ENCODE peak calls at places on chromosome 20, in nine cellular contexts. One of them, this sample, is unnamed.

GRCh38 chr20:62301773-62302340 is 940 bp upstream of the ADRM1 start:
- DNase-seq in mucosa of gallbladder: peak
- DNase-seq in stimulated activated CD4-positive, alpha-beta T cell treated with anti-CD3 and anti-CD28 coated beads, Interleukin-1b, Interleukin-23, amount 100 ng/mL, for 48 hours: peak
- DNase-seq in suprapubic skin: peak
- DNase-seq in stimulated activated CD8-positive, alpha-beta memory T cell treated with anti-CD3 and anti-CD28 coated beads, Interleukin-4, amount 100 ng/mL, for 24 hours: peak
- DNase-seq in activated CD4-positive, alpha-beta T cell treated with anti-CD3 and anti-CD28 coated beads, Interleukin-2, amount 50 U/mL, for 1 hour: peak
- DNase-seq in amniotic stem cell: peak
- DNase-seq in Calu3: peak
- DNase-seq in right cardiac atrium: peak
- DNase-seq in this sample: peak

GRCh38 chr20:32479012-32479411 is 106.1 kb downstream of the NOL4L start:
- DNase-seq in right cardiac atrium: no peak
- DNase-seq in stimulated activated CD4-positive, alpha-beta T cell treated with anti-CD3 and anti-CD28 coated beads, Interleukin-1b, Interleukin-23, amount 100 ng/mL, for 48 hours: no peak
- DNase-seq in activated CD4-positive, alpha-beta T cell treated with anti-CD3 and anti-CD28 coated beads, Interleukin-2, amount 50 U/mL, for 1 hour: no peak
- DNase-seq in suprapubic skin: no peak
- DNase-seq in Calu3: no peak
- DNase-seq in mucosa of gallbladder: no peak
- DNase-seq in amniotic stem cell: no peak
- DNase-seq in stimulated activated CD8-positive, alpha-beta memory T cell treated with anti-CD3 and anti-CD28 coated beads, Interleukin-4, amount 100 ng/mL, for 24 hours: no peak
- DNase-seq in this sample: no peak

GRCh38 chr20:19397676-19398075 is 185.2 kb downstream of the SLC24A3 start:
- DNase-seq in suprapubic skin: no peak
- DNase-seq in stimulated activated CD8-positive, alpha-beta memory T cell treated with anti-CD3 and anti-CD28 coated beads, Interleukin-4, amount 100 ng/mL, for 24 hours: no peak
- DNase-seq in amniotic stem cell: no peak
- DNase-seq in stimulated activated CD4-positive, alpha-beta T cell treated with anti-CD3 and anti-CD28 coated beads, Interleukin-1b, Interleukin-23, amount 100 ng/mL, for 48 hours: no peak
- DNase-seq in Calu3: no peak
- DNase-seq in right cardiac atrium: no peak
- DNase-seq in mucosa of gallbladder: no peak
- DNase-seq in activated CD4-positive, alpha-beta T cell treated with anti-CD3 and anti-CD28 coated beads, Interleukin-2, amount 50 U/mL, for 1 hour: no peak
- DNase-seq in this sample: peak

GRCh38 chr20:59074456-59074855 is 31.9 kb upstream of the PRELID3B start:
- DNase-seq in activated CD4-positive, alpha-beta T cell treated with anti-CD3 and anti-CD28 coated beads, Interleukin-2, amount 50 U/mL, for 1 hour: no peak
- DNase-seq in mucosa of gallbladder: no peak
- DNase-seq in right cardiac atrium: no peak
- DNase-seq in Calu3: no peak
- DNase-seq in suprapubic skin: no peak
- DNase-seq in stimulated activated CD8-positive, alpha-beta memory T cell treated with anti-CD3 and anti-CD28 coated beads, Interleukin-4, amount 100 ng/mL, for 24 hours: no peak
- DNase-seq in amniotic stem cell: no peak
- DNase-seq in stimulated activated CD4-positive, alpha-beta T cell treated with anti-CD3 and anti-CD28 coated beads, Interleukin-1b, Interleukin-23, amount 100 ng/mL, for 48 hours: no peak
- DNase-seq in this sample: no peak

GRCh38 chr20:60057866-60058807 is 99.9 kb downstream of the CDH26 start:
- DNase-seq in stimulated activated CD4-positive, alpha-beta T cell treated with anti-CD3 and anti-CD28 coated beads, Interleukin-1b, Interleukin-23, amount 100 ng/mL, for 48 hours: peak
- DNase-seq in right cardiac atrium: peak
- DNase-seq in Calu3: no peak
- DNase-seq in amniotic stem cell: no peak
- DNase-seq in mucosa of gallbladder: no peak
- DNase-seq in activated CD4-positive, alpha-beta T cell treated with anti-CD3 and anti-CD28 coated beads, Interleukin-2, amount 50 U/mL, for 1 hour: no peak
- DNase-seq in stimulated activated CD8-positive, alpha-beta memory T cell treated with anti-CD3 and anti-CD28 coated beads, Interleukin-4, amount 100 ng/mL, for 24 hours: no peak
- DNase-seq in suprapubic skin: no peak
- DNase-seq in this sample: peak

GRCh38 chr20:53582574-53583351 is 10.9 kb downstream of the ZNF217 start:
- DNase-seq in amniotic stem cell: peak
- DNase-seq in suprapubic skin: no peak
- DNase-seq in mucosa of gallbladder: no peak
- DNase-seq in stimulated activated CD4-positive, alpha-beta T cell treated with anti-CD3 and anti-CD28 coated beads, Interleukin-1b, Interleukin-23, amount 100 ng/mL, for 48 hours: peak
- DNase-seq in activated CD4-positive, alpha-beta T cell treated with anti-CD3 and anti-CD28 coated beads, Interleukin-2, amount 50 U/mL, for 1 hour: peak
- DNase-seq in stimulated activated CD8-positive, alpha-beta memory T cell treated with anti-CD3 and anti-CD28 coated beads, Interleukin-4, amount 100 ng/mL, for 24 hours: no peak
- DNase-seq in Calu3: peak
- DNase-seq in right cardiac atrium: peak
- DNase-seq in this sample: no peak

GRCh38 chr20:20148774-20149173 is 96.4 kb downstream of the CFAP61 start:
- DNase-seq in activated CD4-positive, alpha-beta T cell treated with anti-CD3 and anti-CD28 coated beads, Interleukin-2, amount 50 U/mL, for 1 hour: no peak
- DNase-seq in mucosa of gallbladder: no peak
- DNase-seq in stimulated activated CD8-positive, alpha-beta memory T cell treated with anti-CD3 and anti-CD28 coated beads, Interleukin-4, amount 100 ng/mL, for 24 hours: no peak
- DNase-seq in right cardiac atrium: no peak
- DNase-seq in suprapubic skin: no peak
- DNase-seq in amniotic stem cell: no peak
- DNase-seq in Calu3: no peak
- DNase-seq in stimulated activated CD4-positive, alpha-beta T cell treated with anti-CD3 and anti-CD28 coated beads, Interleukin-1b, Interleukin-23, amount 100 ng/mL, for 48 hours: no peak
- DNase-seq in this sample: no peak

GRCh38 chr20:45069261-45069660 is 31.7 kb downstream of the KCNS1 start:
- DNase-seq in stimulated activated CD4-positive, alpha-beta T cell treated with anti-CD3 and anti-CD28 coated beads, Interleukin-1b, Interleukin-23, amount 100 ng/mL, for 48 hours: no peak
- DNase-seq in suprapubic skin: no peak
- DNase-seq in right cardiac atrium: no peak
- DNase-seq in Calu3: no peak
- DNase-seq in activated CD4-positive, alpha-beta T cell treated with anti-CD3 and anti-CD28 coated beads, Interleukin-2, amount 50 U/mL, for 1 hour: no peak
- DNase-seq in stimulated activated CD8-positive, alpha-beta memory T cell treated with anti-CD3 and anti-CD28 coated beads, Interleukin-4, amount 100 ng/mL, for 24 hours: no peak
- DNase-seq in mucosa of gallbladder: no peak
- DNase-seq in amniotic stem cell: no peak
- DNase-seq in this sample: no peak

GRCh38 chr20:57676517-57677322 is 33.1 kb downstream of the PMEPA1 start:
- DNase-seq in stimulated activated CD4-positive, alpha-beta T cell treated with anti-CD3 and anti-CD28 coated beads, Interleukin-1b, Interleukin-23, amount 100 ng/mL, for 48 hours: no peak
- DNase-seq in stimulated activated CD8-positive, alpha-beta memory T cell treated with anti-CD3 and anti-CD28 coated beads, Interleukin-4, amount 100 ng/mL, for 24 hours: no peak
- DNase-seq in suprapubic skin: no peak
- DNase-seq in Calu3: no peak
- DNase-seq in activated CD4-positive, alpha-beta T cell treated with anti-CD3 and anti-CD28 coated beads, Interleukin-2, amount 50 U/mL, for 1 hour: no peak
- DNase-seq in right cardiac atrium: no peak
- DNase-seq in mucosa of gallbladder: no peak
- DNase-seq in amniotic stem cell: no peak
- DNase-seq in this sample: no peak

GRCh38 chr20:48186915-48187314 is 401.6 kb upstream of the SULF2 start:
- DNase-seq in stimulated activated CD4-positive, alpha-beta T cell treated with anti-CD3 and anti-CD28 coated beads, Interleukin-1b, Interleukin-23, amount 100 ng/mL, for 48 hours: no peak
- DNase-seq in stimulated activated CD8-positive, alpha-beta memory T cell treated with anti-CD3 and anti-CD28 coated beads, Interleukin-4, amount 100 ng/mL, for 24 hours: no peak
- DNase-seq in amniotic stem cell: no peak
- DNase-seq in suprapubic skin: no peak
- DNase-seq in right cardiac atrium: no peak
- DNase-seq in mucosa of gallbladder: no peak
- DNase-seq in Calu3: no peak
- DNase-seq in activated CD4-positive, alpha-beta T cell treated with anti-CD3 and anti-CD28 coated beads, Interleukin-2, amount 50 U/mL, for 1 hour: no peak
- DNase-seq in this sample: no peak

GRCh38 chr20:48735112-48735511 is 92.7 kb downstream of the PREX1 start:
- DNase-seq in stimulated activated CD4-positive, alpha-beta T cell treated with anti-CD3 and anti-CD28 coated beads, Interleukin-1b, Interleukin-23, amount 100 ng/mL, for 48 hours: no peak
- DNase-seq in Calu3: no peak
- DNase-seq in suprapubic skin: no peak
- DNase-seq in amniotic stem cell: no peak
- DNase-seq in activated CD4-positive, alpha-beta T cell treated with anti-CD3 and anti-CD28 coated beads, Interleukin-2, amount 50 U/mL, for 1 hour: no peak
- DNase-seq in mucosa of gallbladder: no peak
- DNase-seq in right cardiac atrium: no peak
- DNase-seq in stimulated activated CD8-positive, alpha-beta memory T cell treated with anti-CD3 and anti-CD28 coated beads, Interleukin-4, amount 100 ng/mL, for 24 hours: no peak
- DNase-seq in this sample: no peak

GRCh38 chr20:11544029-11544678 is 373.5 kb upstream of the BTBD3 start:
- DNase-seq in stimulated activated CD8-positive, alpha-beta memory T cell treated with anti-CD3 and anti-CD28 coated beads, Interleukin-4, amount 100 ng/mL, for 24 hours: no peak
- DNase-seq in amniotic stem cell: peak
- DNase-seq in stimulated activated CD4-positive, alpha-beta T cell treated with anti-CD3 and anti-CD28 coated beads, Interleukin-1b, Interleukin-23, amount 100 ng/mL, for 48 hours: no peak
- DNase-seq in suprapubic skin: no peak
- DNase-seq in Calu3: peak
- DNase-seq in activated CD4-positive, alpha-beta T cell treated with anti-CD3 and anti-CD28 coated beads, Interleukin-2, amount 50 U/mL, for 1 hour: no peak
- DNase-seq in right cardiac atrium: no peak
- DNase-seq in mucosa of gallbladder: peak
- DNase-seq in this sample: peak

GRCh38 chr20:51412991-51413471 is 129.5 kb downstream of the NFATC2 start:
- DNase-seq in activated CD4-positive, alpha-beta T cell treated with anti-CD3 and anti-CD28 coated beads, Interleukin-2, amount 50 U/mL, for 1 hour: no peak
- DNase-seq in suprapubic skin: no peak
- DNase-seq in stimulated activated CD4-positive, alpha-beta T cell treated with anti-CD3 and anti-CD28 coated beads, Interleukin-1b, Interleukin-23, amount 100 ng/mL, for 48 hours: no peak
- DNase-seq in amniotic stem cell: no peak
- DNase-seq in Calu3: peak
- DNase-seq in stimulated activated CD8-positive, alpha-beta memory T cell treated with anti-CD3 and anti-CD28 coated beads, Interleukin-4, amount 100 ng/mL, for 24 hours: no peak
- DNase-seq in mucosa of gallbladder: peak
- DNase-seq in right cardiac atrium: peak
- DNase-seq in this sample: no peak

GRCh38 chr20:35271073-35271882 is 6.6 kb downstream of the MMP24OS start:
- DNase-seq in mucosa of gallbladder: no peak
- DNase-seq in amniotic stem cell: no peak
- DNase-seq in stimulated activated CD8-positive, alpha-beta memory T cell treated with anti-CD3 and anti-CD28 coated beads, Interleukin-4, amount 100 ng/mL, for 24 hours: no peak
- DNase-seq in Calu3: no peak
- DNase-seq in stimulated activated CD4-positive, alpha-beta T cell treated with anti-CD3 and anti-CD28 coated beads, Interleukin-1b, Interleukin-23, amount 100 ng/mL, for 48 hours: no peak
- DNase-seq in right cardiac atrium: peak
- DNase-seq in suprapubic skin: peak
- DNase-seq in activated CD4-positive, alpha-beta T cell treated with anti-CD3 and anti-CD28 coated beads, Interleukin-2, amount 50 U/mL, for 1 hour: no peak
- DNase-seq in this sample: peak

GRCh38 chr20:48791014-48791413 is 36.8 kb downstream of the PREX1 start:
- DNase-seq in mucosa of gallbladder: peak
- DNase-seq in suprapubic skin: no peak
- DNase-seq in right cardiac atrium: no peak
- DNase-seq in activated CD4-positive, alpha-beta T cell treated with anti-CD3 and anti-CD28 coated beads, Interleukin-2, amount 50 U/mL, for 1 hour: no peak
- DNase-seq in Calu3: no peak
- DNase-seq in amniotic stem cell: no peak
- DNase-seq in stimulated activated CD4-positive, alpha-beta T cell treated with anti-CD3 and anti-CD28 coated beads, Interleukin-1b, Interleukin-23, amount 100 ng/mL, for 48 hours: no peak
- DNase-seq in stimulated activated CD8-positive, alpha-beta memory T cell treated with anti-CD3 and anti-CD28 coated beads, Interleukin-4, amount 100 ng/mL, for 24 hours: no peak
- DNase-seq in this sample: no peak

GRCh38 chr20:62907377-62908317 is 18.7 kb downstream of the DIDO1 start:
- DNase-seq in amniotic stem cell: no peak
- DNase-seq in activated CD4-positive, alpha-beta T cell treated with anti-CD3 and anti-CD28 coated beads, Interleukin-2, amount 50 U/mL, for 1 hour: no peak
- DNase-seq in right cardiac atrium: no peak
- DNase-seq in stimulated activated CD8-positive, alpha-beta memory T cell treated with anti-CD3 and anti-CD28 coated beads, Interleukin-4, amount 100 ng/mL, for 24 hours: no peak
- DNase-seq in mucosa of gallbladder: no peak
- DNase-seq in suprapubic skin: no peak
- DNase-seq in stimulated activated CD4-positive, alpha-beta T cell treated with anti-CD3 and anti-CD28 coated beads, Interleukin-1b, Interleukin-23, amount 100 ng/mL, for 48 hours: peak
- DNase-seq in Calu3: no peak
- DNase-seq in this sample: peak

GRCh38 chr20:25282034-25282781 is 34.3 kb downstream of the PYGB start:
- DNase-seq in amniotic stem cell: no peak
- DNase-seq in right cardiac atrium: peak
- DNase-seq in stimulated activated CD4-positive, alpha-beta T cell treated with anti-CD3 and anti-CD28 coated beads, Interleukin-1b, Interleukin-23, amount 100 ng/mL, for 48 hours: no peak
- DNase-seq in stimulated activated CD8-positive, alpha-beta memory T cell treated with anti-CD3 and anti-CD28 coated beads, Interleukin-4, amount 100 ng/mL, for 24 hours: no peak
- DNase-seq in activated CD4-positive, alpha-beta T cell treated with anti-CD3 and anti-CD28 coated beads, Interleukin-2, amount 50 U/mL, for 1 hour: no peak
- DNase-seq in suprapubic skin: peak
- DNase-seq in Calu3: no peak
- DNase-seq in mucosa of gallbladder: no peak
- DNase-seq in this sample: peak

GRCh38 chr20:43752561-43753301 is 25.9 kb upstream of the GTSF1L start:
- DNase-seq in amniotic stem cell: no peak
- DNase-seq in suprapubic skin: no peak
- DNase-seq in stimulated activated CD8-positive, alpha-beta memory T cell treated with anti-CD3 and anti-CD28 coated beads, Interleukin-4, amount 100 ng/mL, for 24 hours: no peak
- DNase-seq in right cardiac atrium: no peak
- DNase-seq in stimulated activated CD4-positive, alpha-beta T cell treated with anti-CD3 and anti-CD28 coated beads, Interleukin-1b, Interleukin-23, amount 100 ng/mL, for 48 hours: peak
- DNase-seq in activated CD4-positive, alpha-beta T cell treated with anti-CD3 and anti-CD28 coated beads, Interleukin-2, amount 50 U/mL, for 1 hour: no peak
- DNase-seq in Calu3: no peak
- DNase-seq in mucosa of gallbladder: peak
- DNase-seq in this sample: no peak

GRCh38 chr20:10253750-10254149 is 35.1 kb downstream of the SNAP25 start:
- DNase-seq in stimulated activated CD4-positive, alpha-beta T cell treated with anti-CD3 and anti-CD28 coated beads, Interleukin-1b, Interleukin-23, amount 100 ng/mL, for 48 hours: no peak
- DNase-seq in mucosa of gallbladder: no peak
- DNase-seq in activated CD4-positive, alpha-beta T cell treated with anti-CD3 and anti-CD28 coated beads, Interleukin-2, amount 50 U/mL, for 1 hour: no peak
- DNase-seq in right cardiac atrium: no peak
- DNase-seq in Calu3: no peak
- DNase-seq in amniotic stem cell: no peak
- DNase-seq in stimulated activated CD8-positive, alpha-beta memory T cell treated with anti-CD3 and anti-CD28 coated beads, Interleukin-4, amount 100 ng/mL, for 24 hours: no peak
- DNase-seq in suprapubic skin: no peak
- DNase-seq in this sample: no peak

GRCh38 chr20:881051-881820 is 34.9 kb downstream of the ANGPT4 start:
- DNase-seq in right cardiac atrium: no peak
- DNase-seq in mucosa of gallbladder: no peak
- DNase-seq in amniotic stem cell: no peak
- DNase-seq in Calu3: peak
- DNase-seq in stimulated activated CD8-positive, alpha-beta memory T cell treated with anti-CD3 and anti-CD28 coated beads, Interleukin-4, amount 100 ng/mL, for 24 hours: peak
- DNase-seq in activated CD4-positive, alpha-beta T cell treated with anti-CD3 and anti-CD28 coated beads, Interleukin-2, amount 50 U/mL, for 1 hour: no peak
- DNase-seq in suprapubic skin: no peak
- DNase-seq in stimulated activated CD4-positive, alpha-beta T cell treated with anti-CD3 and anti-CD28 coated beads, Interleukin-1b, Interleukin-23, amount 100 ng/mL, for 48 hours: peak
- DNase-seq in this sample: peak

GRCh38 chr20:59400666-59401065 is 100.3 kb downstream of the EDN3 start:
- DNase-seq in mucosa of gallbladder: no peak
- DNase-seq in stimulated activated CD8-positive, alpha-beta memory T cell treated with anti-CD3 and anti-CD28 coated beads, Interleukin-4, amount 100 ng/mL, for 24 hours: no peak
- DNase-seq in amniotic stem cell: no peak
- DNase-seq in right cardiac atrium: no peak
- DNase-seq in activated CD4-positive, alpha-beta T cell treated with anti-CD3 and anti-CD28 coated beads, Interleukin-2, amount 50 U/mL, for 1 hour: no peak
- DNase-seq in stimulated activated CD4-positive, alpha-beta T cell treated with anti-CD3 and anti-CD28 coated beads, Interleukin-1b, Interleukin-23, amount 100 ng/mL, for 48 hours: peak
- DNase-seq in suprapubic skin: no peak
- DNase-seq in Calu3: no peak
- DNase-seq in this sample: no peak

GRCh38 chr20:14055127-14055742 is 59.9 kb downstream of the MACROD2 start:
- DNase-seq in activated CD4-positive, alpha-beta T cell treated with anti-CD3 and anti-CD28 coated beads, Interleukin-2, amount 50 U/mL, for 1 hour: no peak
- DNase-seq in mucosa of gallbladder: peak
- DNase-seq in stimulated activated CD4-positive, alpha-beta T cell treated with anti-CD3 and anti-CD28 coated beads, Interleukin-1b, Interleukin-23, amount 100 ng/mL, for 48 hours: no peak
- DNase-seq in stimulated activated CD8-positive, alpha-beta memory T cell treated with anti-CD3 and anti-CD28 coated beads, Interleukin-4, amount 100 ng/mL, for 24 hours: no peak
- DNase-seq in Calu3: peak
- DNase-seq in suprapubic skin: no peak
- DNase-seq in right cardiac atrium: no peak
- DNase-seq in amniotic stem cell: peak
- DNase-seq in this sample: peak

GRCh38 chr20:56003966-56004365 is 1.4 kb downstream of the CBLN4 start:
- DNase-seq in stimulated activated CD8-positive, alpha-beta memory T cell treated with anti-CD3 and anti-CD28 coated beads, Interleukin-4, amount 100 ng/mL, for 24 hours: no peak
- DNase-seq in Calu3: no peak
- DNase-seq in activated CD4-positive, alpha-beta T cell treated with anti-CD3 and anti-CD28 coated beads, Interleukin-2, amount 50 U/mL, for 1 hour: no peak
- DNase-seq in suprapubic skin: no peak
- DNase-seq in stimulated activated CD4-positive, alpha-beta T cell treated with anti-CD3 and anti-CD28 coated beads, Interleukin-1b, Interleukin-23, amount 100 ng/mL, for 48 hours: no peak
- DNase-seq in mucosa of gallbladder: peak
- DNase-seq in amniotic stem cell: no peak
- DNase-seq in right cardiac atrium: peak
- DNase-seq in this sample: no peak

GRCh38 chr20:63472159-63472811 is at the start of gene KCNQ2:
- DNase-seq in amniotic stem cell: no peak
- DNase-seq in stimulated activated CD8-positive, alpha-beta memory T cell treated with anti-CD3 and anti-CD28 coated beads, Interleukin-4, amount 100 ng/mL, for 24 hours: no peak
- DNase-seq in right cardiac atrium: no peak
- DNase-seq in activated CD4-positive, alpha-beta T cell treated with anti-CD3 and anti-CD28 coated beads, Interleukin-2, amount 50 U/mL, for 1 hour: no peak
- DNase-seq in stimulated activated CD4-positive, alpha-beta T cell treated with anti-CD3 and anti-CD28 coated beads, Interleukin-1b, Interleukin-23, amount 100 ng/mL, for 48 hours: no peak
- DNase-seq in suprapubic skin: no peak
- DNase-seq in Calu3: no peak
- DNase-seq in mucosa of gallbladder: no peak
- DNase-seq in this sample: no peak

GRCh38 chr20:21509597-21510331 is 4.1 kb downstream of the NKX2-2 start:
- DNase-seq in mucosa of gallbladder: no peak
- DNase-seq in Calu3: no peak
- DNase-seq in stimulated activated CD4-positive, alpha-beta T cell treated with anti-CD3 and anti-CD28 coated beads, Interleukin-1b, Interleukin-23, amount 100 ng/mL, for 48 hours: no peak
- DNase-seq in amniotic stem cell: no peak
- DNase-seq in stimulated activated CD8-positive, alpha-beta memory T cell treated with anti-CD3 and anti-CD28 coated beads, Interleukin-4, amount 100 ng/mL, for 24 hours: no peak
- DNase-seq in activated CD4-positive, alpha-beta T cell treated with anti-CD3 and anti-CD28 coated beads, Interleukin-2, amount 50 U/mL, for 1 hour: no peak
- DNase-seq in suprapubic skin: no peak
- DNase-seq in right cardiac atrium: no peak
- DNase-seq in this sample: no peak

GRCh38 chr20:17518339-17519052 is 12.7 kb downstream of the BFSP1 start:
- DNase-seq in right cardiac atrium: peak
- DNase-seq in activated CD4-positive, alpha-beta T cell treated with anti-CD3 and anti-CD28 coated beads, Interleukin-2, amount 50 U/mL, for 1 hour: no peak
- DNase-seq in mucosa of gallbladder: no peak
- DNase-seq in amniotic stem cell: no peak
- DNase-seq in stimulated activated CD4-positive, alpha-beta T cell treated with anti-CD3 and anti-CD28 coated beads, Interleukin-1b, Interleukin-23, amount 100 ng/mL, for 48 hours: no peak
- DNase-seq in Calu3: no peak
- DNase-seq in suprapubic skin: no peak
- DNase-seq in stimulated activated CD8-positive, alpha-beta memory T cell treated with anti-CD3 and anti-CD28 coated beads, Interleukin-4, amount 100 ng/mL, for 24 hours: no peak
- DNase-seq in this sample: no peak

GRCh38 chr20:47950103-47950502 is 164.8 kb upstream of the SULF2 start:
- DNase-seq in stimulated activated CD8-positive, alpha-beta memory T cell treated with anti-CD3 and anti-CD28 coated beads, Interleukin-4, amount 100 ng/mL, for 24 hours: no peak
- DNase-seq in suprapubic skin: no peak
- DNase-seq in amniotic stem cell: no peak
- DNase-seq in right cardiac atrium: no peak
- DNase-seq in stimulated activated CD4-positive, alpha-beta T cell treated with anti-CD3 and anti-CD28 coated beads, Interleukin-1b, Interleukin-23, amount 100 ng/mL, for 48 hours: no peak
- DNase-seq in Calu3: peak
- DNase-seq in activated CD4-positive, alpha-beta T cell treated with anti-CD3 and anti-CD28 coated beads, Interleukin-2, amount 50 U/mL, for 1 hour: no peak
- DNase-seq in mucosa of gallbladder: no peak
- DNase-seq in this sample: no peak

GRCh38 chr20:61969806-61970205 is 95.9 kb downstream of the TAF4 start:
- DNase-seq in suprapubic skin: no peak
- DNase-seq in amniotic stem cell: no peak
- DNase-seq in stimulated activated CD4-positive, alpha-beta T cell treated with anti-CD3 and anti-CD28 coated beads, Interleukin-1b, Interleukin-23, amount 100 ng/mL, for 48 hours: no peak
- DNase-seq in Calu3: no peak
- DNase-seq in right cardiac atrium: no peak
- DNase-seq in stimulated activated CD8-positive, alpha-beta memory T cell treated with anti-CD3 and anti-CD28 coated beads, Interleukin-4, amount 100 ng/mL, for 24 hours: no peak
- DNase-seq in activated CD4-positive, alpha-beta T cell treated with anti-CD3 and anti-CD28 coated beads, Interleukin-2, amount 50 U/mL, for 1 hour: no peak
- DNase-seq in mucosa of gallbladder: no peak
- DNase-seq in this sample: no peak

GRCh38 chr20:3706774-3707507 is 5.5 kb downstream of the SIGLEC1 start:
- DNase-seq in stimulated activated CD4-positive, alpha-beta T cell treated with anti-CD3 and anti-CD28 coated beads, Interleukin-1b, Interleukin-23, amount 100 ng/mL, for 48 hours: no peak
- DNase-seq in mucosa of gallbladder: no peak
- DNase-seq in right cardiac atrium: no peak
- DNase-seq in amniotic stem cell: no peak
- DNase-seq in suprapubic skin: no peak
- DNase-seq in Calu3: no peak
- DNase-seq in activated CD4-positive, alpha-beta T cell treated with anti-CD3 and anti-CD28 coated beads, Interleukin-2, amount 50 U/mL, for 1 hour: no peak
- DNase-seq in stimulated activated CD8-positive, alpha-beta memory T cell treated with anti-CD3 and anti-CD28 coated beads, Interleukin-4, amount 100 ng/mL, for 24 hours: no peak
- DNase-seq in this sample: peak

GRCh38 chr20:57582432-57583288 is 21.8 kb downstream of the PCK1 start:
- DNase-seq in Calu3: peak
- DNase-seq in amniotic stem cell: peak
- DNase-seq in mucosa of gallbladder: peak
- DNase-seq in stimulated activated CD4-positive, alpha-beta T cell treated with anti-CD3 and anti-CD28 coated beads, Interleukin-1b, Interleukin-23, amount 100 ng/mL, for 48 hours: no peak
- DNase-seq in right cardiac atrium: peak
- DNase-seq in activated CD4-positive, alpha-beta T cell treated with anti-CD3 and anti-CD28 coated beads, Interleukin-2, amount 50 U/mL, for 1 hour: no peak
- DNase-seq in stimulated activated CD8-positive, alpha-beta memory T cell treated with anti-CD3 and anti-CD28 coated beads, Interleukin-4, amount 100 ng/mL, for 24 hours: no peak
- DNase-seq in suprapubic skin: no peak
- DNase-seq in this sample: no peak

GRCh38 chr20:19249515-19249914 is 37.1 kb downstream of the SLC24A3 start:
- DNase-seq in activated CD4-positive, alpha-beta T cell treated with anti-CD3 and anti-CD28 coated beads, Interleukin-2, amount 50 U/mL, for 1 hour: no peak
- DNase-seq in stimulated activated CD8-positive, alpha-beta memory T cell treated with anti-CD3 and anti-CD28 coated beads, Interleukin-4, amount 100 ng/mL, for 24 hours: no peak
- DNase-seq in amniotic stem cell: no peak
- DNase-seq in Calu3: no peak
- DNase-seq in right cardiac atrium: no peak
- DNase-seq in stimulated activated CD4-positive, alpha-beta T cell treated with anti-CD3 and anti-CD28 coated beads, Interleukin-1b, Interleukin-23, amount 100 ng/mL, for 48 hours: no peak
- DNase-seq in suprapubic skin: no peak
- DNase-seq in mucosa of gallbladder: no peak
- DNase-seq in this sample: peak